ENCODE peak calls at places on chromosomes 5 and 9, in five cellular contexts. G is IMR-90, C is adipocyte, L is tibial nerve, Z is bronchial epithelial cell. E is an unnamed sample.

GRCh38 chr5:61423487-61424157 is 91.6 kb downstream of the ZSWIM6 start:
- DNase-seq in G (peak; percentile 14), L (no peak), Z (no peak), C (peak; percentile 35), E (no peak)

GRCh38 chr5:180053061-180053602 is 18.4 kb downstream of the RNF130 start:
- DNase-seq in C (no peak), Z (no peak), G (no peak), L (no peak), E (no peak)

GRCh38 chr5:157820593-157821252 is 38.2 kb downstream of the CLINT1 start:
- DNase-seq in L (no peak), Z (peak; percentile 46), C (peak; percentile 88), G (peak; percentile 65), E (no peak)

GRCh38 chr5:11719888-11720481 is 184.3 kb downstream of the CTNND2 start:
- DNase-seq in C (peak; percentile 1), Z (peak; percentile 32), L (no peak), G (no peak), E (no peak)

GRCh38 chr5:23025604-23026003 is 172.5 kb upstream of the CDH12 start:
- DNase-seq in G (no peak), L (no peak), C (no peak), Z (no peak), E (no peak)

GRCh38 chr9:34603610-34604231 is 8.2 kb downstream of the RPP25L start:
- DNase-seq in G (peak; percentile 63), L (peak; percentile 78), Z (peak; percentile 63), C (peak; percentile 90), E (no peak)

GRCh38 chr9:78146241-78146640 is 89.6 kb upstream of the CEP78 start:
- DNase-seq in G (peak; percentile 34), Z (no peak), C (no peak), L (no peak), E (no peak)

GRCh38 chr5:96538831-96539250 is 105.8 kb upstream of the PCSK1 start:
- DNase-seq in G (peak; percentile 49), L (no peak), Z (no peak), C (peak; percentile 15), E (no peak)

GRCh38 chr9:109537288-109537687 is 39.2 kb upstream of the PTPN3 start:
- DNase-seq in G (no peak), L (no peak), Z (peak; percentile 88), C (no peak), E (no peak)

GRCh38 chr5:58412081-58412480 is 47.8 kb downstream of the PLK2 start:
- DNase-seq in G (no peak), Z (no peak), L (no peak), C (no peak), E (no peak)

GRCh38 chr9:87447547-87448432 is 49.9 kb upstream of the DAPK1 start:
- DNase-seq in C (no peak), Z (no peak), G (no peak), L (no peak), E (no peak)

GRCh38 chr5:128551476-128551875 is 13.4 kb upstream of the FBN2 start:
- DNase-seq in C (no peak), L (no peak), G (peak; percentile 24), Z (no peak), E (no peak)

GRCh38 chr5:148829248-148829594 is 2.8 kb downstream of the ADRB2 start:
- DNase-seq in Z (no peak), L (no peak), C (no peak), G (no peak), E (no peak)

GRCh38 chr9:137192859-137193258 is 4.4 kb downstream of the SSNA1 start:
- DNase-seq in C (no peak), G (no peak), Z (no peak), L (no peak), E (no peak)
- H3K4me3 ChIP-seq in C (no peak overlapping the region), G (no peak overlapping the region), Z (no peak overlapping the region), L (no peak overlapping the region), E (no peak overlapping the region)

GRCh38 chr9:4923580-4924544 is 61.2 kb upstream of the JAK2 start:
- DNase-seq in Z (peak; percentile 45), G (peak; percentile 44), C (peak; percentile 54), L (no peak), E (no peak)
- H3K4me3 ChIP-seq in Z (no peak overlapping the region), G (no peak overlapping the region), C (no peak overlapping the region), L (no peak overlapping the region), E (no peak overlapping the region)

DNA sequence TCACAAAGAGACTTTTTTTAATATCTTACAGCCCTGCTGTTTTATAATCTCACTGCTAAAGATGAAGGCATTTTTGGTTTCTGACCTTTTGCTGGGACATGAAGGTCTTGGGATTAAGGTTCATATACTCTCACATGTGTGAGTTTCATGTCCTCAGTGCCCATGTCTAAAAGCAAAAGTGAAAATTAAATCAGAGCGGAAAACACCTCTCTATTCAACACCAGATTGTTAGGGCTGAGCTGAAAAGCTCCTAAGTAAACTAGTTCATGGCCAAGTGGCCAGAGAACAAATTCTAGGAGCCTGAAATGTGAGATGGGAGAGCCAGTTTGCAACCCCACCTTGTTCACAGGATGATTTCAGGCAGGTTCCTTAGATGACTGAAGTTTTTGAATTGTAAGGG is 110.9 kb downstream of the GRIA1 start:
- DNase-seq in G (no peak), L (no peak), C (no peak), Z (no peak), E (no peak)
- H3K4me3 ChIP-seq in G (no peak overlapping the region), L (no peak overlapping the region), C (no peak overlapping the region), Z (no peak overlapping the region), E (no peak overlapping the region)

GRCh38 chr9:133701321-133701980 is 36.7 kb downstream of the SARDH start:
- DNase-seq in L (no peak), G (no peak), C (no peak), Z (no peak), E (no peak)
- H3K4me3 ChIP-seq in L (no peak overlapping the region), G (no peak overlapping the region), C (no peak overlapping the region), Z (no peak overlapping the region), E (no peak overlapping the region)

DNA sequence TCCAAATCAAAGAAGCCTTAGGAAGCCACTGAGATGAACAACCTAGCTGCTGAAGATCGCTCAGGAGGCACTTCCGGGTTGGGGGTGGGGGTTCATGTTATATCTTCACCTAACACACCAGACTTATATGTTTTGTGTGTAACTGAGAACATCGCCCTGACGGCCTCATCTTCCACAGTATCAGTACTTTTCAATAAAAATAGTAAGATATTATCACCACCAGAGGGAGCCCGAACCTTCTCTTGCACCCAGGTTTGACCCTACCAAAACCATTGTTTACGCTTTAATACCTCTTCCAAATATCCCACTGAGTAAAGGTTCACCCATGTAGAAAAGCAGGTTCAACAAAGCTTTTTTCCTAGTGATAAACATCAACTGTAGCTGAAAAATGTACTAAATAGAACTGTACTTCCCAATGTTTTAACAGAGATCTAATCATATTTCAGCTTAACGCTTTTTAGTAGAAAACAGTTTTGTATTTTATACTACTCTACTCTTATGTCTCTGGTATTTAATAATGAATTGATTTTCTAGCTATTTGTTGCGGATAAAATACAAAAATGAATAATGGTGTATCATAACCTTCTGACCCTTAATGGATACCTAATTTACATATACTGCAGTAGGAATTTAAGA is 244.0 kb downstream of the EPB41L4A start:
- DNase-seq in L (no peak), C (peak; percentile 80), G (peak; percentile 26), Z (peak; percentile 50), E (no peak)
- H3K4me3 ChIP-seq in L (no peak overlapping the region), C (no peak overlapping the region), G (peak overlapping the region; percentile 27), Z (no peak overlapping the region), E (no peak overlapping the region)

GRCh38 chr5:141701341-141702119 is 19.5 kb upstream of the ARAP3 start:
- DNase-seq in G (no peak), L (no peak), Z (no peak), C (no peak), E (no peak)
- H3K4me3 ChIP-seq in G (no peak overlapping the region), L (no peak overlapping the region), Z (no peak overlapping the region), C (no peak overlapping the region), E (no peak overlapping the region)

DNA sequence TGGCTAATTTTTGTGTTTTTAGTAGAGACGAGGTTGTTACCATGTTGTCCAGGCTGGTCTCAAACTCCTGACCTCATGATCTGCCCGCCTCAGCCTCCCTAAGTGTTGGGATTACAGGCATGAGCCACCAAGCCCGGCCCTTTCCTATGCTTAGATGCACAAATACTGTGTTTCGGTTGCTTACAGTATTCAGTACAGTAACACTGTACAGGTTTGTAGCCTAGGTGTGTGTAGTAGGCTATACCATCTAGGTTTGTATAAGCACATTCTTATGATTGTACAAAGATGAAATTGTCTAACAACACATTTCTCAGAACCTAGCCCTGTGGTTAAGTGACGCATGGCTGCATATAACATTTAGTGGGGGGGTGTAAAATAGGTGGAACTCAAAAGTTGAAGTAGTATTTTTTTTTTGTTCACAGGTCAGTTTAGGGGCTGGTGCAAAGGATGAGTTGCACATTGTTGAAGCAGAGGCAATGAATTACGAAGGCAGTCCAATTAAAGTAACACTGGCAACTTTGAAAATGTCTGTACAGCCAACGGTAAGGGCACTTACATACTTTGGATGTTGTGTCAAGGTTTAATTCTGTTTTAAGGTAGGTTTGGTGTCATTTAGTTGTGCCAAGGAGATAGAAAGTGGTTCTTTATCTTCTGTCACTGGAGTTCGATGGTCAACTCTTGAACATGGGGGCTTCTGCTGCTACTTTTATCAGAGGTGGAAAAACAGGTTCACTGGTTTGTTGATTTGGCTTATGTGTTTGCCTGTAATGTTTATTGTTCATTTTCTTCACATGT is 3.4 kb downstream of the NPM1 start:
- DNase-seq in L (no peak), Z (no peak), G (no peak), C (no peak), E (no peak)
- H3K4me3 ChIP-seq in L (no peak overlapping the region), Z (no peak overlapping the region), G (no peak overlapping the region), C (peak overlapping the region; percentile 92), E (peak overlapping the region; percentile 100)

DNA sequence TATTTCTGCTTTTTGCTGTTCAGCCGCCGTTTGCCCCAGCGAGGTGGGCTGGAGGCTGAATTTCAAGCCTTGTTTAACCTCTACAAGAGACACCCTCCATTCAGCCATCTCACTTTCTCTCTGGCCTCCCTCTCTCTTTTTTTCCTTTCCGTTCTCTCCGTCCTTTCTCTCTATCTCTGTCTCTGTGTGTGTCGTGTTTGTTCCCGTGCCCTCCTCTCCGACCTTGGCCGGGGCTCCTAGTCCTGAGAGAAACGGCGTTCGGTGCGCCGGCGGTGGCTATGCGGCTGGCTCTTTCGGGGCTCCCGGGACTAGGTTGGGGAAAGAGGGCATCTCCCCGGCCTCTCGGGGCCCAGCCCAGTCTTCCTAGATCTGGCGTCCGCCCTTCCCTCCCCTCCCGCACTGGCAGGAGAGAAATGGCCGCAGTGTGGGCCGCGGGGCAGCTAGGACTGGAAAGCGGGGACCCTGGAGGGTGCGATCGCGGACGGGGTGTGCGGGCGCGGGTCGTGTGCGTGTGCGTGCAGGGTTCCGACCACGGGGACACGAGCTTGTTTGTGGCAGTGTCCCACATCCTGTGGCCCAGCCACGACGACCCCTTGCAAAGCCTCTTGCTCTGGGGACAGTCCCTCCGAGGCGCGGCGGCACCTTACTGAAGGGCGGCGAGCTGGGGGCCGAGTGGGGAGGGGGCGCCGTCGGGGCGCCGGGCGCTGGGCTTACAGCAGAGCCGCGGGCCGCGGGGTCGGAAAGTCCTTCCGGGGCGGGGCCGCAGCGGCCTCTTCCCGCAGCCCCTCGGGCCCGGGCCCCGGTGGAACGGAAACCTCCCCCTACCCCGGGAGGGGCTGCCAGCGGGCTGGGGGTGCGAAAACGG is 5.7 kb downstream of the LHX2 start:
- DNase-seq in G (no peak), C (no peak), L (no peak), Z (no peak), E (no peak)
- H3K4me3 ChIP-seq in G (no peak overlapping the region), C (no peak overlapping the region), L (no peak overlapping the region), Z (no peak overlapping the region), E (peak overlapping the region; percentile 37)